ENCODE peak calls at places on chromosome 22, in five cellular contexts. R, Y, T, B and C are unnamed samples.

GRCh38 chr22:41936894-41937169 is 10.1 kb downstream of the CENPM start:
- DNase-seq in R (no peak), Y (no peak), T (no peak), B (no peak), C (no peak)

GRCh38 chr22:44605486-44605885 is 96.5 kb upstream of the PRR5 start:
- DNase-seq in R (no peak), Y (no peak), T (no peak), B (no peak), C (no peak)

GRCh38 chr22:22710719-22711531 is 66.5 kb downstream of the GGTLC2 start:
- DNase-seq in R (peak), Y (peak), T (peak), B (peak), C (peak)

GRCh38 chr22:37167981-37168647 is 18.4 kb upstream of the IL2RB start:
- DNase-seq in R (no peak), Y (no peak), T (no peak), B (no peak), C (no peak)

GRCh38 chr22:23392420-23393121 is 187.5 kb downstream of the IGLL1 start:
- DNase-seq in R (no peak), Y (no peak), T (no peak), B (no peak), C (no peak)

GRCh38 chr22:42368379-42369249 is 63.6 kb downstream of the NFAM1 start:
- DNase-seq in R (peak), Y (peak), T (peak), B (no peak), C (peak)

GRCh38 chr22:46561435-46561905 is 24.1 kb upstream of the CELSR1 start:
- DNase-seq in R (peak), Y (no peak), T (no peak), B (peak), C (no peak)

GRCh38 chr22:45490836-45491235 is 11.8 kb upstream of the FBLN1 start:
- DNase-seq in R (no peak), Y (no peak), T (no peak), B (no peak), C (no peak)

GRCh38 chr22:27420817-27421361 is 380.7 kb downstream of the MN1 start:
- DNase-seq in R (no peak), Y (no peak), T (no peak), B (peak), C (peak)

GRCh38 chr22:36885474-36885873 is 24.7 kb downstream of the NCF4 start:
- DNase-seq in R (no peak), Y (no peak), T (no peak), B (no peak), C (no peak)

GRCh38 chr22:29245626-29246385 is 22.0 kb downstream of the RHBDD3 start:
- DNase-seq in R (peak), Y (peak), T (peak), B (peak), C (peak)

GRCh38 chr22:44734278-44734677 is 18.1 kb upstream of the ARHGAP8 start:
- DNase-seq in R (no peak), Y (no peak), T (no peak), B (no peak), C (no peak)

GRCh38 chr22:50236731-50237409 is 8.0 kb downstream of the TUBGCP6 start:
- DNase-seq in R (no peak), Y (peak), T (no peak), B (peak), C (no peak)

GRCh38 chr22:49670610-49671330 is 156.9 kb downstream of the BRD1 start:
- DNase-seq in R (peak), Y (peak), T (peak), B (no peak), C (no peak)

GRCh38 chr22:40332319-40332781 is 13.9 kb upstream of the ADSL start:
- DNase-seq in R (no peak), Y (no peak), T (no peak), B (peak), C (no peak)

GRCh38 chr22:36134167-36134566 is 26.4 kb downstream of the APOL3 start:
- DNase-seq in R (no peak), Y (no peak), T (no peak), B (no peak), C (no peak)

GRCh38 chr22:49724030-49724892 is 103.4 kb downstream of the BRD1 start:
- DNase-seq in R (no peak), Y (peak), T (no peak), B (no peak), C (no peak)

GRCh38 chr22:45884201-45885067 is 92.5 kb downstream of the WNT7B start:
- DNase-seq in R (no peak), Y (no peak), T (no peak), B (no peak), C (no peak)

GRCh38 chr22:28442951-28443876 is 236.4 kb downstream of the TTC28 start:
- DNase-seq in R (no peak), Y (peak), T (no peak), B (peak), C (peak)

GRCh38 chr22:38505595-38506117 is 455 bp downstream of the DDX17 start:
- DNase-seq in R (no peak), Y (no peak), T (no peak), B (peak), C (peak)

GRCh38 chr22:17842386-17842785 is 68.1 kb upstream of the BID start:
- DNase-seq in R (peak), Y (no peak), T (no peak), B (no peak), C (no peak)

GRCh38 chr22:35971418-35972119 is 57.1 kb downstream of the RBFOX2 start:
- DNase-seq in R (no peak), Y (no peak), T (no peak), B (peak), C (no peak)

GRCh38 chr22:35721954-35722353 is 4.3 kb downstream of the APOL5 start:
- DNase-seq in R (no peak), Y (no peak), T (no peak), B (no peak), C (no peak)

GRCh38 chr22:42156597-42156996 is 26.0 kb upstream of the CYP2D6 start:
- DNase-seq in R (no peak), Y (no peak), T (no peak), B (no peak), C (no peak)

GRCh38 chr22:23104109-23104971 is 34.0 kb downstream of the GNAZ start:
- DNase-seq in R (no peak), Y (no peak), T (no peak), B (no peak), C (no peak)

GRCh38 chr22:40708177-40708576 is 28.9 kb downstream of the MCHR1 start:
- DNase-seq in R (no peak), Y (no peak), T (no peak), B (no peak), C (no peak)